ENCODE peak calls at places on chromosome 12, in four cellular contexts. A, D, T and Z are unnamed samples.

GRCh38 chr12:53060721-53061276 is 10.9 kb downstream of the TNS2 start:
- DNase-seq in A (no peak), D (no peak), T (no peak), Z (no peak)

GRCh38 chr12:54390668-54391551 is 6.4 kb upstream of the ZNF385A start:
- DNase-seq in A (no peak), D (peak), T (peak), Z (peak)

GRCh38 chr12:71876400-71876799 is 36.8 kb downstream of the TBC1D15 start:
- DNase-seq in A (peak), D (no peak), T (no peak), Z (no peak)

GRCh38 chr12:94235894-94236293 is 87.5 kb downstream of the PLXNC1 start:
- DNase-seq in A (no peak), D (no peak), T (no peak), Z (no peak)

GRCh38 chr12:72010365-72010764 is 71.7 kb downstream of the TPH2 start:
- DNase-seq in A (no peak), D (no peak), T (no peak), Z (no peak)

GRCh38 chr12:53172352-53172751 is 8.2 kb upstream of the ZNF740 start:
- DNase-seq in A (peak), D (no peak), T (no peak), Z (no peak)

GRCh38 chr12:130041983-130042812 is 120.1 kb upstream of the FZD10 start:
- DNase-seq in A (no peak), D (peak), T (no peak), Z (no peak)

GRCh38 chr12:56728139-56728861 is 3.2 kb upstream of the NACA start:
- DNase-seq in A (no peak), D (no peak), T (no peak), Z (no peak)

GRCh38 chr12:97142737-97143450 is 235.8 kb downstream of the NEDD1 start:
- DNase-seq in A (no peak), D (no peak), T (no peak), Z (no peak)

GRCh38 chr12:71092290-71092689 is 65.5 kb downstream of the TSPAN8 start:
- DNase-seq in A (no peak), D (no peak), T (no peak), Z (no peak)